ENCODE peak calls at places on chromosomes 1 and 21, in eight cellular contexts. W is HS-5; N is psoas muscle; M is amygdala; B is putamen; K is midbrain; F is CD8-positive, alpha-beta T cell; R is stimulated activated CD8-positive, alpha-beta memory T cell treated with anti-CD3 and anti-CD28 coated beads, Interleukin-7, amount 100 ng/mL, for 24 hours. L is an unnamed sample.

GRCh38 chr1:240666548-240667198 is 54.7 kb upstream of the GREM2 start:
- DNase-seq in W (no peak), N (no peak), M (no peak), B (no peak), K (no peak), F (no peak), R (no peak), L (no peak)

GRCh38 chr1:234620272-234620711 is 10.3 kb upstream of the IRF2BP2 start:
- DNase-seq in W (no peak), N (no peak), M (no peak), B (no peak), K (no peak), F (no peak), R (no peak), L (no peak)

GRCh38 chr21:26887241-26887640 is 42.0 kb upstream of the ADAMTS1 start:
- DNase-seq in W (no peak), N (no peak), M (no peak), B (no peak), K (no peak), F (no peak), R (no peak), L (peak)

GRCh38 chr1:39573736-39574624 is 2.6 kb downstream of the PABPC4 start:
- DNase-seq in W (no peak), N (no peak), M (no peak), B (no peak), K (peak), F (no peak), R (no peak), L (peak)

GRCh38 chr1:109265016-109265415 is 15.7 kb downstream of the CELSR2 start:
- DNase-seq in W (no peak), N (peak), M (no peak), B (no peak), K (no peak), F (no peak), R (no peak), L (no peak)

GRCh38 chr21:35142036-35142825 is 93.1 kb upstream of the RUNX1 start:
- DNase-seq in W (no peak), N (no peak), M (no peak), B (no peak), K (no peak), F (no peak), R (no peak), L (no peak)

GRCh38 chr21:42827588-42827987 is 51.8 kb downstream of the WDR4 start:
- DNase-seq in W (no peak), N (no peak), M (no peak), B (no peak), K (no peak), F (no peak), R (no peak), L (no peak)

GRCh38 chr1:91693542-91693941 is 192.4 kb downstream of the TGFBR3 start:
- DNase-seq in W (peak), N (peak), M (no peak), B (peak), K (peak), F (no peak), R (no peak), L (peak)

GRCh38 chr1:63134501-63135173 is 187.7 kb upstream of the FOXD3 start:
- DNase-seq in W (no peak), N (no peak), M (no peak), B (no peak), K (peak), F (no peak), R (no peak), L (no peak)

GRCh38 chr1:229272164-229273158 is 1.6 kb downstream of the RAB4A start:
- DNase-seq in W (no peak), N (no peak), M (no peak), B (no peak), K (peak), F (no peak), R (no peak), L (no peak)

GRCh38 chr1:222167896-222168295 is 380.0 kb downstream of the HHIPL2 start:
- DNase-seq in W (no peak), N (no peak), M (no peak), B (no peak), K (no peak), F (no peak), R (no peak), L (no peak)

GRCh38 chr1:234643111-234643849 is 33.3 kb upstream of the IRF2BP2 start:
- DNase-seq in W (no peak), N (no peak), M (no peak), B (no peak), K (no peak), F (no peak), R (no peak), L (no peak)

GRCh38 chr21:16563795-16564194 is 834.0 kb downstream of the USP25 start:
- DNase-seq in W (peak), N (no peak), M (no peak), B (no peak), K (no peak), F (no peak), R (no peak), L (peak)

GRCh38 chr1:193221641-193222040 is 35.2 kb upstream of the B3GALT2 start:
- DNase-seq in W (no peak), N (no peak), M (no peak), B (peak), K (no peak), F (no peak), R (no peak), L (no peak)

GRCh38 chr1:1616045-1616821 is 933 bp downstream of the MIB2 start:
- DNase-seq in W (no peak), N (peak), M (no peak), B (no peak), K (peak), F (peak), R (no peak), L (no peak)

GRCh38 chr1:29236993-29237905 is 927 bp downstream of the PTPRU start:
- DNase-seq in W (no peak), N (peak), M (no peak), B (no peak), K (no peak), F (no peak), R (no peak), L (peak)

GRCh38 chr1:231612393-231613089 is 14.0 kb upstream of the DISC1 start:
- DNase-seq in W (no peak), N (no peak), M (no peak), B (no peak), K (no peak), F (peak), R (no peak), L (no peak)

GRCh38 chr1:156804572-156805243 is 11.9 kb downstream of the SH2D2A start:
- DNase-seq in W (no peak), N (no peak), M (no peak), B (peak), K (peak), F (no peak), R (no peak), L (peak)

GRCh38 chr1:29551536-29551935 is 315.2 kb downstream of the PTPRU start:
- DNase-seq in W (no peak), N (no peak), M (no peak), B (no peak), K (no peak), F (no peak), R (no peak), L (no peak)

GRCh38 chr1:51969038-51969705 is 21.3 kb downstream of the RAB3B start:
- DNase-seq in W (peak), N (no peak), M (no peak), B (no peak), K (no peak), F (no peak), R (no peak), L (peak)

GRCh38 chr1:218466341-218467010 is 121.3 kb downstream of the TGFB2 start:
- DNase-seq in W (no peak), N (no peak), M (no peak), B (no peak), K (no peak), F (no peak), R (no peak), L (no peak)

GRCh38 chr1:212677573-212677972 is 22.1 kb downstream of the BATF3 start:
- DNase-seq in W (no peak), N (no peak), M (no peak), B (no peak), K (no peak), F (no peak), R (no peak), L (no peak)

GRCh38 chr1:2241820-2242219 is 13.7 kb downstream of the SKI start:
- DNase-seq in W (no peak), N (no peak), M (no peak), B (no peak), K (no peak), F (peak), R (no peak), L (no peak)

GRCh38 chr1:211741799-211742198 is 66.4 kb upstream of the NEK2 start:
- DNase-seq in W (no peak), N (no peak), M (no peak), B (no peak), K (no peak), F (no peak), R (no peak), L (no peak)

GRCh38 chr1:50462964-50463363 is 39.7 kb upstream of the DMRTA2 start:
- DNase-seq in W (no peak), N (no peak), M (no peak), B (no peak), K (no peak), F (no peak), R (no peak), L (no peak)

GRCh38 chr1:174818951-174819350 is 180.8 kb upstream of the CACYBP start:
- DNase-seq in W (peak), N (no peak), M (no peak), B (no peak), K (no peak), F (no peak), R (no peak), L (no peak)